ENCODE peak calls at places on chromosome 9, in eight cellular contexts. Z is hippocampal formation; U is BE2C; C is right atrium auricular region; N is HT1080; R is stimulated activated CD8-positive, alpha-beta memory T cell treated with anti-CD3 and anti-CD28 coated beads, Interleukin-7, amount 100 ng/mL, for 48 hours; L is adrenal gland; B is fibroblast of lung. E is an unnamed sample.

GRCh38 chr9:126159661-126160060 is 167.0 kb upstream of the MVB12B start:
- DNase-seq in N (no peak), U (no peak), B (no peak), L (no peak), R (no peak), C (peak; percentile 13), Z (no peak), E (no peak)

GRCh38 chr9:110999379-110999778 is 38.9 kb downstream of the LPAR1 start:
- DNase-seq in C (no peak), L (no peak), Z (no peak), U (no peak), R (no peak), N (no peak), B (no peak), E (no peak)

GRCh38 chr9:37029776-37030590 is 4.1 kb downstream of the PAX5 start:
- DNase-seq in C (no peak), U (no peak), L (no peak), B (no peak), N (no peak), Z (no peak), R (no peak), E (no peak)

GRCh38 chr9:75907329-75907728 is 16.9 kb downstream of the PCSK5 start:
- DNase-seq in N (peak; percentile 26), Z (no peak), B (peak; percentile 72), R (no peak), U (no peak), C (no peak), L (no peak), E (no peak)

GRCh38 chr9:5846501-5846921 is 13.6 kb upstream of the ERMP1 start:
- DNase-seq in Z (no peak), L (no peak), R (no peak), N (no peak), U (no peak), C (no peak), B (peak; percentile 14), E (no peak)

GRCh38 chr9:38682713-38683112 is 37.2 kb downstream of the FAM240B start:
- DNase-seq in Z (no peak), B (peak; percentile 95), R (no peak), N (peak; percentile 92), L (no peak), U (no peak), C (peak; percentile 36), E (peak; percentile 93)

GRCh38 chr9:118268046-118268445 is 563.8 kb downstream of the TLR4 start:
- DNase-seq in C (no peak), U (no peak), L (no peak), R (no peak), B (no peak), N (no peak), Z (no peak), E (no peak)

GRCh38 chr9:81535542-81536241 is 153.7 kb downstream of the TLE1 start:
- DNase-seq in L (no peak), Z (no peak), C (no peak), N (peak; percentile 20), R (no peak), B (peak; percentile 84), U (no peak), E (no peak)

GRCh38 chr9:135083831-135084230 is 3.6 kb upstream of the OLFM1 start:
- DNase-seq in N (no peak), Z (no peak), U (no peak), B (no peak), L (no peak), R (no peak), C (no peak), E (no peak)

GRCh38 chr9:92189782-92190535 is 74.7 kb upstream of the SPTLC1 start:
- DNase-seq in Z (no peak), L (no peak), B (no peak), U (no peak), N (no peak), C (no peak), R (no peak), E (no peak)

GRCh38 chr9:14692918-14693861 is at the start of gene ZDHHC21:
- DNase-seq in L (peak; percentile 75), Z (no peak), C (peak; percentile 66), R (peak; percentile 41), U (peak; percentile 77), B (peak; percentile 56), N (peak; percentile 55), E (peak; percentile 64)

GRCh38 chr9:81529556-81530193 is 159.7 kb downstream of the TLE1 start:
- DNase-seq in R (no peak), Z (no peak), B (peak; percentile 68), N (peak; percentile 65), L (peak; percentile 26), U (no peak), C (peak; percentile 72), E (peak; percentile 85)

GRCh38 chr9:13759624-13760023 is 480.1 kb upstream of the MPDZ start:
- DNase-seq in C (no peak), N (no peak), Z (no peak), L (no peak), B (no peak), R (no peak), U (no peak), E (peak; percentile 37)

GRCh38 chr9:34552606-34552981 is 29.8 kb upstream of the ENHO start:
- DNase-seq in C (no peak), Z (no peak), B (no peak), L (no peak), N (no peak), R (no peak), U (no peak), E (no peak)

GRCh38 chr9:88219601-88220000 is 81.3 kb upstream of the SPATA31C2 start:
- DNase-seq in N (no peak), R (no peak), L (no peak), C (no peak), B (no peak), Z (no peak), U (peak; percentile 18), E (no peak)

GRCh38 chr9:137057545-137057944 is 3.7 kb upstream of the ENTPD2 start:
- DNase-seq in C (no peak), U (no peak), R (no peak), Z (no peak), N (no peak), L (no peak), B (no peak), E (no peak)

GRCh38 chr9:137390553-137391410 is 32.2 kb downstream of the EXD3 start:
- DNase-seq in U (no peak), R (no peak), Z (no peak), B (no peak), C (no peak), N (no peak), L (peak; percentile 53), E (no peak)

GRCh38 chr9:107548298-107549142 is 59.0 kb upstream of the KLF4 start:
- DNase-seq in C (peak; percentile 81), R (no peak), Z (no peak), L (peak; percentile 33), B (peak; percentile 89), U (no peak), N (peak; percentile 87), E (peak; percentile 86)

GRCh38 chr9:130732131-130732530 is 38.6 kb downstream of the EXOSC2 start:
- DNase-seq in L (no peak), U (no peak), N (peak; percentile 38), C (no peak), R (no peak), Z (no peak), B (peak; percentile 16), E (no peak)

GRCh38 chr9:120368799-120369198 is 211.2 kb downstream of the CDK5RAP2 start:
- DNase-seq in N (no peak), Z (no peak), L (no peak), R (no peak), C (no peak), B (no peak), U (no peak), E (no peak)

GRCh38 chr9:551986-552930 is 289.2 kb upstream of the DMRT1 start:
- DNase-seq in L (no peak), B (peak; percentile 84), U (no peak), C (no peak), Z (no peak), R (no peak), N (no peak), E (no peak)

GRCh38 chr9:130949188-130950038 is 10.4 kb upstream of the FIBCD1 start:
- DNase-seq in L (no peak), C (no peak), Z (no peak), N (no peak), R (no peak), U (no peak), B (no peak), E (no peak)

GRCh38 chr9:104074876-104075275 is 19.2 kb upstream of the SMC2 start:
- DNase-seq in U (no peak), R (no peak), N (peak; percentile 37), L (no peak), B (peak; percentile 87), Z (no peak), C (no peak), E (no peak)

GRCh38 chr9:85639675-85640186 is 102.0 kb downstream of the AGTPBP1 start:
- DNase-seq in U (no peak), C (no peak), B (no peak), Z (no peak), L (no peak), R (no peak), N (no peak), E (no peak)

GRCh38 chr9:93667627-93668026 is 91.2 kb downstream of the PHF2 start:
- DNase-seq in B (no peak), U (no peak), Z (no peak), L (no peak), C (no peak), N (no peak), R (no peak), E (no peak)

E was measured in RPMI7951.